ENCODE peak calls at places on chromosomes 4 and X, in four cellular contexts. X is brain microvascular endothelial cell; D is CD8-positive, alpha-beta T cell; A is kidney. O is an unnamed sample.

GRCh38 chrX:81259008-81259713 is 57.3 kb downstream of the SH3BGRL start:
- DNase-seq in X (peak; percentile 18), D (no peak), A (no peak), O (no peak)

GRCh38 chr4:95141376-95141775 is 383.6 kb downstream of the BMPR1B start:
- DNase-seq in X (no peak), D (no peak), A (no peak), O (no peak)

GRCh38 chrX:103376118-103376978 is at the start of gene BEX3:
- DNase-seq in X (no peak), D (peak; percentile 69), A (peak; percentile 85), O (peak; percentile 23)

GRCh38 chr4:26067035-26067434 is 153.0 kb downstream of the SMIM20 start:
- DNase-seq in X (no peak), D (no peak), A (no peak), O (no peak)

GRCh38 chrX:20507901-20508620 is 241.4 kb upstream of the RPS6KA3 start:
- DNase-seq in X (no peak), D (no peak), A (no peak), O (no peak)

GRCh38 chr4:68342139-68342538 is 7.8 kb downstream of the YTHDC1 start:
- DNase-seq in X (peak; percentile 92), D (no peak), A (no peak), O (no peak)

GRCh38 chr4:8035371-8035780 is 95.7 kb upstream of the AFAP1 start:
- DNase-seq in X (peak; percentile 56), D (no peak), A (no peak), O (no peak)

GRCh38 chr4:26161030-26161824 is 159.6 kb upstream of the RBPJ start:
- DNase-seq in X (no peak), D (no peak), A (no peak), O (no peak)

GRCh38 chr4:58413849-58414248 is 1303.7 kb upstream of the IGFBP7 start:
- DNase-seq in X (no peak), D (no peak), A (no peak), O (no peak)

GRCh38 chr4:106650701-106651100 is 282.1 kb upstream of the GIMD1 start:
- DNase-seq in X (no peak), D (no peak), A (no peak), O (no peak)

GRCh38 chrX:131366387-131366786 is 77.3 kb upstream of the IGSF1 start:
- DNase-seq in X (no peak), D (no peak), A (no peak), O (no peak)

GRCh38 chr4:33566649-33567048 is 2677.7 kb downstream of the ARAP2 start:
- DNase-seq in X (no peak), D (no peak), A (no peak), O (no peak)

GRCh38 chr4:33037464-33037863 is 2317.3 kb downstream of the PCDH7 start:
- DNase-seq in X (no peak), D (no peak), A (no peak), O (no peak)

GRCh38 chr4:169222768-169223167 is 48.0 kb downstream of the SH3RF1 start:
- DNase-seq in X (no peak), D (no peak), A (no peak), O (no peak)

GRCh38 chr4:77385124-77385969 is 220.3 kb upstream of the CXCL13 start:
- DNase-seq in X (peak; percentile 69), D (peak; percentile 30), A (peak; percentile 62), O (peak; percentile 33)

GRCh38 chrX:74118503-74118902 is 185.5 kb upstream of the ZCCHC13 start:
- DNase-seq in X (no peak), D (no peak), A (no peak), O (no peak)

GRCh38 chr4:37948542-37948941 is 11.7 kb upstream of the PTTG2 start:
- DNase-seq in X (no peak), D (no peak), A (no peak), O (no peak)

GRCh38 chr4:581753-582361 is 5.8 kb upstream of the TMEM271 start:
- DNase-seq in X (no peak), D (no peak), A (no peak), O (no peak)

GRCh38 chrX:37509349-37509748 is 62.1 kb upstream of the LANCL3 start:
- DNase-seq in X (peak; percentile 6), D (no peak), A (no peak), O (no peak)

GRCh38 chr4:156677136-156677535 is 294.5 kb downstream of the PDGFC start:
- DNase-seq in X (peak; percentile 42), D (no peak), A (no peak), O (no peak)

GRCh38 chr4:155769092-155769491 is 10.3 kb downstream of the GUCY1B1 start:
- DNase-seq in X (no peak), D (no peak), A (no peak), O (no peak)

GRCh38 chr4:165867961-165868360 is 5.1 kb upstream of the TLL1 start:
- DNase-seq in X (no peak), D (no peak), A (no peak), O (no peak)

GRCh38 chrX:22109442-22109841 is 77.3 kb downstream of the PHEX start:
- DNase-seq in X (peak; percentile 41), D (no peak), A (no peak), O (no peak)

GRCh38 chr4:54228563-54229501 is at the start of gene PDGFRA:
- DNase-seq in X (peak; percentile 18), D (no peak), A (peak; percentile 91), O (no peak)

GRCh38 chrX:45907776-45908175 is 637.4 kb downstream of the ZNF674 start:
- DNase-seq in X (no peak), D (no peak), A (no peak), O (no peak)

GRCh38 chr4:157572951-157573350 is 352.4 kb downstream of the GRIA2 start:
- DNase-seq in X (no peak), D (no peak), A (no peak), O (no peak)

GRCh38 chr4:105232374-105232773 is 85.7 kb downstream of the TET2 start:
- DNase-seq in X (no peak), D (no peak), A (no peak), O (no peak)

GRCh38 chrX:48003758-48004457 is at the start of gene ZNF182:
- DNase-seq in X (peak; percentile 82), D (peak; percentile 95), A (peak; percentile 96), O (peak; percentile 87)
- TF ChIP-seq CTCF in X (no peak), D (no peak), A (no peak), O (no peak)

DNA sequence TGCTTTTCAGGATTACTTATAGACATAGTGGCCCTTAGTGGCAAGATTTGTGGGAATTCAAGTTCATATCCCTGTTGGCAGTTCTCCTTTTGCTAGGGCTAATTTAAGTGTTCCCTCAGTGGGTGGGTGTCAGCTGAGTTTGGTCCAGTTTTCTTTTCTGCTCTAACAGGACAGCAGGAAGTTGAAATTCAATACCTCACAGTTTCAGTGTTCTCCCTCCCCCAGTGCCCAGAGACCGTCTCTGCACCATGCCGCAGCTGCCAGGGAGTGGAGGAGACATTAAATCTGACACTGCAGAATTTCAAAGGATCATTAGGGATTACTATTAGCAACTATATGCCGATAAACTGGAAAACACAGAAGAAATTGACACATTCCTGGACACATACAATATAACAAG is 50.7 kb downstream of the UBE2NL start:
- DNase-seq in X (no peak), D (no peak), A (no peak), O (no peak)
- H3K27ac ChIP-seq in X (no peak overlapping the region), D (no peak overlapping the region), A (no peak overlapping the region), O (no peak overlapping the region)

DNA sequence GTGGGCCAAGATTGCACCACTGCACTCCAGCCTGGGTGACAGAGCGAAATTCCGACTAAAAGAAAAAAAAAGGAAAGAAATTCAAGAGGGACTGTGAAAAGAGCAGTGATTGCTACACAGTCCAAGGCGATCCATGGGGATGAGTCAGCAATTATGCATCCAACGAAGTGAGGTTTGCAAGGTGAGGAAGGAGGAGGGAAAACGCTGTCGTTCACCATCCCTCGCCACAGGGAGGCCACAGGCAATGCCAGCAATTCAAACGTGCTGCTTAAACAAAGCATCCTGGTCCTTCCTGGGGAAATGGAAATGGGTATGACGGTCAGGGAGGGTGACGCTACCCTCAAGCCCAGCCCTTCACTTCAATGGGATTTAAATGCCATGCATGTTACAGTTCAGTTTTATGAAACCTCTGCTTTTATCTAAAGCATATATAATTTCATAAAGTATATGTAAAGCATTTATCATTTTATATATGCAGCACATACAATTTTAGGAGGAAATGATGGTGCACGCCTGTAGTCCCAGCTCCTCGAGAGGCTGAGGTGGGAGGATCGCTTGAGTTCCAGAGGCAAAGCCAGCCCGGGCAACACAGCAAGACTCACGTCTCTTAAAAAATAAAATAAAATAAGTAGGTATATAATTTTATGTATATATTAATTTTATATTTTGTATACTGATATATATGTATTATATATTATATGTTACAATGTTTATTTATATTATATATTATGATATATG is 108.7 kb downstream of the DHRSX start:
- DNase-seq in X (peak; percentile 81), D (no peak), A (no peak), O (no peak)
- TF ChIP-seq CTCF in X (peak; percentile 53), D (no peak), A (peak; percentile 9), O (no peak)

GRCh38 chr4:1723131-1723801 is 1.9 kb downstream of the TACC3 start:
- DNase-seq in X (no peak), D (peak; percentile 83), A (peak; percentile 46), O (peak; percentile 48)
- H3K27ac ChIP-seq in X (no peak overlapping the region), D (peak overlapping the region; percentile 86), A (no peak overlapping the region), O (peak overlapping the region; percentile 88)

GRCh38 chr4:170990989-170991589 is 822.1 kb upstream of the GALNTL6 start:
- DNase-seq in X (peak; percentile 39), D (no peak), A (no peak), O (no peak)
- TF ChIP-seq CTCF in X (peak; percentile 74), D (no peak), A (peak; percentile 48), O (no peak)

GRCh38 chr4:6727081-6727942 is 11.3 kb downstream of the BLOC1S4 start:
- DNase-seq in X (peak; percentile 14), D (no peak), A (peak; percentile 89), O (no peak)
- H3K27ac ChIP-seq in X (no peak overlapping the region), D (no peak overlapping the region), A (no peak overlapping the region), O (no peak overlapping the region)

GRCh38 chrX:153767674-153768055 is 3.6 kb downstream of the PLXNB3 start:
- DNase-seq in X (no peak), D (no peak), A (peak; percentile 58), O (peak; percentile 8)

GRCh38 chrX:153766871-153767673 is 3.0 kb downstream of the PLXNB3 start:
- DNase-seq in X (no peak), D (no peak), A (peak; percentile 69), O (no peak)

GRCh38 chrX:153769158-153769864 is 5.3 kb downstream of the PLXNB3 start:
- DNase-seq in X (no peak), D (no peak), A (peak; percentile 75), O (no peak)

GRCh38 chrX:153769865-153770605 is 6.0 kb downstream of the PLXNB3 start:
- DNase-seq in X (no peak), D (no peak), A (no peak), O (no peak)

GRCh38 chrX:153768311-153769157 is 4.5 kb downstream of the PLXNB3 start:
- DNase-seq in X (no peak), D (no peak), A (peak; percentile 73), O (no peak)
- TF ChIP-seq CTCF in X (no peak), D (no peak), A (no peak), O (no peak)

O was measured in CD4-positive, alpha-beta T cell.